ENCODE peak calls at places on chromosomes 1 and 21, in four cellular contexts. V is esophagus squamous epithelium, K is neural progenitor cell, L is psoas muscle. Y is an unnamed sample.

GRCh38 chr1:65948609-65949229 is 156.0 kb downstream of the PDE4B start:
- DNase-seq in K (no peak), V (no peak), L (no peak), Y (no peak)

GRCh38 chr1:32496127-32496526 is 31.3 kb downstream of the ZBTB8B start:
- DNase-seq in V (no peak), K (no peak), L (no peak), Y (no peak)

GRCh38 chr1:7476861-7477534 is 294.1 kb upstream of the VAMP3 start:
- DNase-seq in L (no peak), V (no peak), K (peak; percentile 77), Y (no peak)

GRCh38 chr21:23223882-23224281 is 2225.7 kb downstream of the NCAM2 start:
- DNase-seq in L (no peak), V (no peak), K (peak; percentile 16), Y (no peak)

GRCh38 chr1:82777240-82777639 is 976.5 kb downstream of the ADGRL2 start:
- DNase-seq in L (peak; percentile 32), K (no peak), V (no peak), Y (no peak)

GRCh38 chr1:211577826-211578639 is 928 bp downstream of the SLC30A1 start:
- DNase-seq in K (peak; percentile 80), L (peak; percentile 84), V (peak; percentile 14), Y (peak; percentile 32)

GRCh38 chr1:201728731-201729130 is 100.2 kb upstream of the IPO9 start:
- DNase-seq in K (peak; percentile 55), L (no peak), V (no peak), Y (no peak)

GRCh38 chr1:43382027-43382771 is 7.4 kb downstream of the MED8 start:
- DNase-seq in K (peak; percentile 62), V (no peak), L (no peak), Y (no peak)

GRCh38 chr1:202106340-202107284 is 16.1 kb upstream of the GPR37L1 start:
- DNase-seq in L (no peak), V (no peak), K (no peak), Y (no peak)

GRCh38 chr21:16117331-16117730 is 387.5 kb downstream of the USP25 start:
- DNase-seq in V (no peak), L (no peak), K (no peak), Y (no peak)

GRCh38 chr1:63908016-63908415 is 134.2 kb downstream of the ROR1 start:
- DNase-seq in K (no peak), V (no peak), L (no peak), Y (no peak)

GRCh38 chr1:156247460-156248322 is at the start of gene PAQR6:
- DNase-seq in V (no peak), L (peak; percentile 29), K (peak; percentile 68), Y (no peak)

GRCh38 chr1:99264201-99265021 is at the start of gene PLPPR4:
- DNase-seq in V (no peak), L (peak; percentile 77), K (peak; percentile 87), Y (peak; percentile 64)
- H3K4me3 ChIP-seq in V (peak within 1 kb of the TSS; percentile 44), L (peak within 1 kb of the TSS; percentile 64), K (peak within 1 kb of the TSS; percentile 60), Y (peak within 1 kb of the TSS; percentile 44)

GRCh38 chr1:103525607-103526507 is at the start of gene RNPC3:
- DNase-seq in V (peak; percentile 72), L (peak; percentile 95), K (peak; percentile 92), Y (peak; percentile 93)
- TF ChIP-seq CTCF in V (no peak), L (no peak), K (peak; percentile 27), Y (no peak)

DNA sequence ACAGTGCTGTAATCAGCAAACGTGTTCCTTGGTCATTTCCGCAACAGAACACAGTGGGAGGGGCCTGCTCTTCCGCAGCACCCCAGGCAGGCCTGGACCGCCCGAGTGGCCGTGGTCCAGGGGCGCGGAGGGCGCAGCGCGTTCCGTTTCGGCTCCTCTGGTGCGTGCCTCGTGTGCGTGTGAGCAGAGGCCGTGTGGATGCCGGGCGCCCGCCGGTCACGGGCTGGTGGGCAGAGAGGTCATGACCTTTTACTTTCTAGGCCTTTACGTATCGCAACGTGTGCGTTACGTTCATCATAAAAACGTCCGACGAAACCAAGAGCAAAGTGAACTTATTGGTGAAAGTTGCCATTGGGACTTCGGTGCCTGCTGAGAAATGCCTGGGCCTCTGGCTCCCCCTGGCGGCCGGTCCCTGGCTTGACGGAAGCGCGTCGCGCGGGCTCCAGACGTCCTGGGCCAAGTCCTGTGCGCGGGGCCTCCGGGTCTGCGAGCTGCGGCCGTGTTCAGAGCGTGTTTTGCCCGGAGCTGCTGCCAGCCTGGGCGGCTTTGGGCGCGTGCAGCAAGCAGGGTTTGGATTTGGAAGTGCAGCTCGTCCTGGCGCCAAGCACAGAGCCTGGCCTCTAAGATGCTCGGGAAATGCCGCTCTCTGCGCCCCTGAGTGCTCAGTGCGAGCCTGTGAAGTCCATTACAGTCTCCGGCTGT is 34.4 kb downstream of the COL18A1 start:
- DNase-seq in L (peak; percentile 92), V (no peak), K (peak; percentile 84), Y (peak; percentile 90)
- H3K4me3 ChIP-seq in L (peak overlapping the region; percentile 60), V (peak overlapping the region; percentile 38), K (no peak overlapping the region), Y (peak overlapping the region; percentile 49)

GRCh38 chr1:5992034-5992813 is at the start of gene NPHP4:
- DNase-seq in K (peak; percentile 100), L (peak; percentile 100), V (peak; percentile 96), Y (peak; percentile 100)
- TF ChIP-seq CTCF in K (peak; percentile 10), L (no peak), V (no peak), Y (no peak)

GRCh38 chr1:191517826-191518225 is 640.4 kb upstream of the RGS18 start:
- DNase-seq in L (no peak), V (no peak), K (no peak), Y (no peak)
- H3K4me3 ChIP-seq in L (no peak overlapping the region), V (no peak overlapping the region), K (no peak overlapping the region), Y (no peak overlapping the region)

DNA sequence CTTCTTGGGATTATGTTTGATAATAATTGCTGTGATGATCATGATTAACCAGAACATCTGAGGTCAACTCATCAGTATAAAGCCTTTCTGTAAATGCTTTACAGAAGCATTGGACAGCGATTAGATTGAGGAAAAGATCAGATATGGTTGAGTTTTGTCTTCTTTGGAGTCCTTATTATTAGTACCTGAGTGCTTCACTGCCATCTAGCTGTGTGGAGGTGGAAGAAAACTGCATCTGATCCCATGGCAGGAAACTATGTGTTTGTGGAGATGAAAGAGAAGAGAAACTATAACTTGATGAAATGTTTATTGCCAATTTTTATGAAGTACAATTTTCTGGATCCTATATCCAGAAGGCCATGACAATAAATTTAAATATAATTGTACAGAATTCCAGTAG is 11.4 kb downstream of the FLG2 start:
- DNase-seq in V (no peak), K (no peak), L (no peak), Y (no peak)
- TF ChIP-seq CTCF in V (peak; percentile 6), K (no peak), L (no peak), Y (no peak)